ENCODE peak calls at places on chromosomes 12 and 14, in five cellular contexts. A is stromal cell of bone marrow, O is NB4, Y is HCT116, P is HT1080. R is an unnamed sample.

GRCh38 chr12:26434299-26434915 is 239.0 kb downstream of the SSPN start:
- DNase-seq in A (peak), O (peak), Y (peak), P (peak), R (no peak)

GRCh38 chr12:52872644-52873384 is 24.0 kb upstream of the KRT78 start:
- DNase-seq in A (no peak), O (no peak), Y (no peak), P (no peak), R (no peak)

GRCh38 chr12:26938660-26939185 is 453 bp downstream of the FGFR1OP2 start:
- DNase-seq in A (no peak), O (no peak), Y (peak), P (no peak), R (no peak)

GRCh38 chr12:26823391-26823790 is 9.6 kb downstream of the ITPR2 start:
- DNase-seq in A (no peak), O (no peak), Y (no peak), P (peak), R (no peak)

GRCh38 chr12:63319936-63320633 is 169.1 kb upstream of the AVPR1A start:
- DNase-seq in A (no peak), O (no peak), Y (no peak), P (peak), R (no peak)

GRCh38 chr14:105216490-105217247 is 31.7 kb upstream of the BTBD6 start:
- DNase-seq in A (no peak), O (no peak), Y (no peak), P (no peak), R (no peak)

GRCh38 chr12:7042847-7043246 is 17.7 kb upstream of the C1S start:
- DNase-seq in A (no peak), O (peak), Y (peak), P (peak), R (no peak)

GRCh38 chr12:13764748-13765147 is 216.7 kb downstream of the GRIN2B start:
- DNase-seq in A (no peak), O (no peak), Y (no peak), P (no peak), R (no peak)

GRCh38 chr12:120229071-120229582 is 28.2 kb upstream of the RPLP0 start:
- DNase-seq in A (no peak), O (no peak), Y (no peak), P (peak), R (peak)

R was measured in ovary.